ENCODE peak calls at places on chromosomes 4 and X, in seven cellular contexts. K is aorta, W is mammary epithelial cell, X is cardiac muscle cell, Q is hepatocyte, M is uterus, L is tibial nerve. R is an unnamed sample. For H3K27me3, the result is how much of the 10 kb centered on the place peaks cover.

GRCh38 chr4:83561381-83561780 is 25.5 kb downstream of the GPAT3 start:
- DNase-seq in K (no peak), X (no peak), M (no peak), W (peak), Q (no peak), L (no peak), R (peak)

GRCh38 chrX:111095974-111096870 is at the start of gene PAK3:
- DNase-seq in X (peak), K (peak), L (no peak), M (peak), W (peak), Q (peak), R (no peak)

GRCh38 chrX:140712413-140713173 is 3.0 kb downstream of the LINC00632 start:
- DNase-seq in X (peak), Q (peak), K (peak), W (no peak), M (peak), L (peak), R (no peak)

GRCh38 chr4:76203541-76203940 is 10.1 kb downstream of the SCARB2 start:
- DNase-seq in W (no peak), Q (no peak), M (no peak), X (no peak), L (no peak), K (no peak), R (no peak)

GRCh38 chrX:136395271-136395670 is 92.5 kb upstream of the BRS3 start:
- DNase-seq in K (no peak), Q (no peak), M (no peak), X (no peak), W (peak), L (no peak), R (peak)

GRCh38 chr4:77618383-77619241 is 13.0 kb downstream of the CXCL13 start:
- DNase-seq in K (no peak), X (peak), M (peak), Q (peak), W (peak), L (peak), R (no peak)

GRCh38 chr4:33060873-33061542 is 2340.8 kb downstream of the PCDH7 start:
- DNase-seq in X (peak), L (no peak), W (peak), K (peak), M (no peak), Q (peak), R (peak)

GRCh38 chr4:93791570-93792195 is 36.9 kb upstream of the ATOH1 start:
- DNase-seq in X (peak), K (no peak), W (peak), Q (peak), L (peak), M (no peak), R (no peak)

GRCh38 chrX:135973025-135973547 is 702 bp downstream of the MMGT1 start:
- DNase-seq in M (no peak), K (no peak), L (no peak), X (peak), W (peak), Q (peak), R (no peak)

GRCh38 chr4:128358903-128359260 is 71.3 kb upstream of the PGRMC2 start:
- DNase-seq in Q (no peak), M (no peak), W (no peak), K (no peak), X (no peak), L (no peak), R (peak)

GRCh38 chr4:165723051-165723805 is 149.8 kb upstream of the TLL1 start:
- DNase-seq in M (no peak), X (no peak), L (no peak), K (no peak), Q (no peak), W (no peak), R (no peak)

GRCh38 chr4:105147226-105148151 is 813 bp downstream of the TET2 start:
- DNase-seq in Q (peak), K (peak), W (peak), M (peak), X (peak), L (no peak), R (no peak)

GRCh38 chr4:6198768-6199343 is 1.5 kb downstream of the JAKMIP1 start:
- DNase-seq in W (peak), M (no peak), X (peak), Q (no peak), K (no peak), L (no peak), R (peak)

GRCh38 chr4:10102981-10103330 is 13.6 kb downstream of the WDR1 start:
- DNase-seq in X (no peak), W (no peak), Q (no peak), K (no peak), L (no peak), M (no peak), R (no peak)

GRCh38 chrX:111719426-111720210 is 38.6 kb downstream of the ALG13 start:
- DNase-seq in K (no peak), M (no peak), W (no peak), L (no peak), X (no peak), Q (peak), R (no peak)

GRCh38 chr4:24104173-24104572 is 214.3 kb upstream of the PPARGC1A start:
- DNase-seq in Q (no peak), M (no peak), W (no peak), L (no peak), X (no peak), K (no peak), R (no peak)

GRCh38 chr4:98919996-98920395 is 8.9 kb downstream of the EIF4E start:
- DNase-seq in X (no peak), Q (no peak), M (no peak), W (peak), L (no peak), K (no peak), R (no peak)

GRCh38 chr4:32499176-32499575 is 1779.0 kb downstream of the PCDH7 start:
- DNase-seq in K (no peak), M (no peak), W (no peak), L (no peak), X (no peak), Q (no peak), R (peak)

GRCh38 chr4:91064157-91064853 is 937.1 kb downstream of the CCSER1 start:
- DNase-seq in X (peak), W (peak), M (no peak), K (no peak), L (no peak), Q (peak), R (peak)

GRCh38 chrX:28039258-28039657 is 58.0 kb upstream of the DCAF8L1 start:
- DNase-seq in K (no peak), W (no peak), M (no peak), X (no peak), Q (no peak), L (no peak), R (no peak)

GRCh38 chr4:76753814-76754213 is 144.1 kb downstream of the SOWAHB start:
- DNase-seq in L (no peak), Q (peak), M (no peak), W (peak), K (no peak), X (no peak), R (peak)

GRCh38 chr4:85741921-85742591 is 267.1 kb downstream of the ARHGAP24 start:
- DNase-seq in W (no peak), M (no peak), K (peak), L (no peak), Q (peak), X (no peak), R (no peak)

GRCh38 chr4:95585016-95585695 is 36.4 kb upstream of the UNC5C start:
- DNase-seq in M (no peak), W (peak), K (no peak), Q (no peak), X (no peak), L (no peak), R (peak)

GRCh38 chrX:136752796-136753195 is 27.9 kb downstream of the ARHGEF6 start:
- DNase-seq in M (no peak), Q (no peak), K (no peak), X (no peak), L (no peak), W (no peak), R (no peak)

GRCh38 chrX:44898411-44899221 is 25.6 kb downstream of the KDM6A start:
- DNase-seq in M (no peak), W (peak), X (no peak), L (no peak), Q (no peak), K (no peak), R (peak)

GRCh38 chrX:19840899-19841648 is 46.3 kb downstream of the SH3KBP1 start:
- DNase-seq in X (no peak), W (no peak), K (no peak), M (no peak), Q (no peak), L (no peak), R (no peak)

DNA sequence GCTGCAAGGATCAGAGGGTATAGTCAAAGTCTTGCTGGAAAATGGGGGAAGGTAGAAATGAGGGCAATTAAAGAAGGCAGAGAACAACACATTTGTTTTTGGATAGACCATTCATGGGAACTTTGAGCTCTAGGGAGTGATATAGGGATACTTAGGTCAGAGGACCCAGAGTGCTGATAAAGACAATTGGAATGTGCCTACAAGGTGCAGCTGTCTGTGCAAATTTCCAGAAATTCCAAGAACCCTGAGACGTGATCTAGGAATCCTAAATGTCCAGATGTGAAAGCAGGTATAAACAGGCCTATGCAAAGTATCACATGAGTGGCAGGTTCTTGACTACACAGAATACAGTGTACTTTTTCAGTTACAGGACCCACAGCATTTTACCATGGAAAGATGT is 24.2 kb downstream of the FNIP2 start:
- DNase-seq in M (no peak), L (no peak), W (peak), Q (no peak), K (no peak), X (no peak), R (peak)
- H3K27me3 ChIP-seq in M (under half), L (under half), W (under half), Q (under half), K (under half), X (under half), R (under half)

GRCh38 chr4:1170805-1171305 is 1.5 kb downstream of the SPON2 start:
- DNase-seq in K (peak), W (no peak), M (no peak), L (no peak), X (no peak), Q (no peak), R (no peak)
- H3K27me3 ChIP-seq in K (under half), W (under half), M (under half), L (under half), X (half or more), Q (under half), R (half or more)

GRCh38 chr4:154119317-154119716 is 330.4 kb upstream of the SFRP2 start:
- DNase-seq in X (no peak), Q (no peak), L (no peak), K (no peak), W (no peak), M (no peak), R (no peak)
- H3K27me3 ChIP-seq in X (under half), Q (under half), L (under half), K (under half), W (under half), M (under half), R (under half)

GRCh38 chr4:185859106-185859505 is 47.1 kb upstream of the SORBS2 start:
- DNase-seq in M (no peak), K (no peak), L (no peak), X (no peak), Q (no peak), W (no peak), R (no peak)
- H3K27me3 ChIP-seq in M (under half), K (under half), L (under half), X (under half), Q (under half), W (under half), R (under half)

GRCh38 chrX:40154229-40154852 is 56.6 kb upstream of the BCOR start:
- DNase-seq in M (peak), L (no peak), Q (peak), X (peak), W (no peak), K (no peak), R (no peak)
- H3K27me3 ChIP-seq in M (under half), L (under half), Q (half or more), X (under half), W (under half), K (under half), R (under half)

GRCh38 chr4:173527103-173527876 is 2.7 kb downstream of the HAND2 start:
- DNase-seq in X (peak), K (no peak), L (no peak), M (no peak), W (no peak), Q (no peak), R (no peak)

GRCh38 chr4:173525118-173526033 is 4.7 kb downstream of the HAND2 start:
- DNase-seq in W (no peak), L (no peak), Q (no peak), M (peak), X (peak), K (no peak), R (no peak)

GRCh38 chr4:173526034-173526482 is 4.0 kb downstream of the HAND2 start:
- DNase-seq in K (no peak), X (peak), L (no peak), Q (no peak), W (no peak), M (no peak), R (no peak)

GRCh38 chr4:173528378-173529321 is 1.4 kb downstream of the HAND2 start:
- DNase-seq in Q (no peak), L (no peak), W (no peak), X (peak), K (peak), M (peak), R (no peak)

GRCh38 chr4:173526724-173527102 is 3.3 kb downstream of the HAND2 start:
- DNase-seq in W (no peak), M (no peak), X (peak), Q (no peak), L (no peak), K (no peak), R (no peak)
- H3K27me3 ChIP-seq in W (half or more), M (under half), X (under half), Q (half or more), L (under half), K (under half), R (half or more)

GRCh38 chr4:48322063-48322462 is 19.3 kb upstream of the SLAIN2 start:
- DNase-seq in K (no peak), W (no peak), X (no peak), Q (no peak), M (no peak), L (no peak), R (no peak)
- H3K27me3 ChIP-seq in K (under half), W (under half), X (under half), Q (under half), M (under half), L (under half), R (under half)

GRCh38 chrX:36609653-36610585 is 398.2 kb upstream of the FAM47C start:
- DNase-seq in K (no peak), M (no peak), Q (no peak), X (no peak), L (no peak), W (no peak), R (no peak)
- H3K27me3 ChIP-seq in K (under half), M (under half), Q (under half), X (under half), L (under half), W (under half), R (under half)

GRCh38 chrX:69951756-69952155 is 98.0 kb downstream of the AWAT2 start:
- DNase-seq in K (no peak), X (no peak), M (no peak), L (no peak), Q (no peak), W (no peak), R (no peak)

GRCh38 chrX:69948398-69948797 is 101.3 kb downstream of the AWAT2 start:
- DNase-seq in Q (no peak), M (no peak), X (no peak), K (no peak), L (no peak), W (no peak), R (no peak)
- H3K27me3 ChIP-seq in Q (under half), M (under half), X (under half), K (under half), L (under half), W (under half), R (under half)

R was measured in foreskin keratinocyte.